ENCODE peak calls at places on chromosomes 5 and 9, in ten cellular contexts. D is keratinocyte; S is endothelial cell; U is D721Med; Y is NCI-H1092; B is M059J; E is stimulated activated CD4-positive, alpha-beta T cell treated with anti-CD3 and anti-CD28 coated beads, Interleukin-1b, Interleukin-23, amount 100 ng/mL, for 24 hours; N is HuH-7; T is iris pigment epithelial cell; F is psoas muscle. M is an unnamed sample.

GRCh38 chr9:27204578-27204977 is 92.4 kb downstream of the EQTN start:
- DNase-seq in E (no peak), F (no peak), U (no peak), B (peak; percentile 86), S (no peak), Y (no peak), N (no peak), T (peak; percentile 75), D (no peak), M (no peak)

GRCh38 chr5:160183075-160183474 is 46.2 kb upstream of the FABP6 start:
- DNase-seq in D (no peak), E (no peak), S (no peak), T (no peak), B (peak; percentile 60), N (no peak), F (no peak), Y (no peak), U (no peak), M (no peak)

GRCh38 chr5:526456-527088 is 2.3 kb upstream of the SLC9A3 start:
- DNase-seq in T (no peak), Y (no peak), S (no peak), F (no peak), N (no peak), E (no peak), D (no peak), U (no peak), B (no peak), M (no peak)

GRCh38 chr9:113920872-113921271 is 44.8 kb downstream of the ZNF618 start:
- DNase-seq in B (no peak), N (no peak), D (no peak), F (no peak), S (no peak), E (no peak), U (no peak), T (no peak), Y (no peak), M (no peak)

GRCh38 chr5:178376906-178377582 is 144.4 kb upstream of the PHYKPL start:
- DNase-seq in S (no peak), F (no peak), N (no peak), T (no peak), B (no peak), E (no peak), U (no peak), D (no peak), Y (no peak), M (no peak)

GRCh38 chr9:107737987-107738743 is 248.6 kb upstream of the KLF4 start:
- DNase-seq in F (peak; percentile 79), T (peak; percentile 72), S (no peak), Y (peak; percentile 18), U (no peak), E (no peak), D (peak; percentile 38), N (no peak), B (peak; percentile 71), M (no peak)

GRCh38 chr5:36691993-36692392 is 85.6 kb downstream of the SLC1A3 start:
- DNase-seq in U (no peak), T (no peak), D (no peak), Y (no peak), N (no peak), S (no peak), B (no peak), E (no peak), F (peak; percentile 14), M (peak; percentile 74)

GRCh38 chr9:123561055-123561454 is 205.1 kb downstream of the CRB2 start:
- DNase-seq in U (no peak), E (no peak), Y (peak; percentile 63), S (no peak), D (no peak), T (no peak), F (no peak), N (no peak), B (no peak), M (no peak)

GRCh38 chr9:5185220-5185840 is at the start of gene INSL6:
- DNase-seq in T (no peak), Y (no peak), D (no peak), B (no peak), S (no peak), E (no peak), U (no peak), N (no peak), F (no peak), M (no peak)

GRCh38 chr5:115844321-115844817 is 2.6 kb downstream of the AP3S1 start:
- DNase-seq in B (no peak), S (no peak), D (no peak), N (no peak), E (no peak), U (no peak), Y (no peak), F (no peak), T (no peak), M (no peak)

GRCh38 chr5:18772475-18772874 is 1138.2 kb downstream of the TAF11L14 start:
- DNase-seq in B (peak; percentile 69), D (peak; percentile 19), F (no peak), U (no peak), N (no peak), E (no peak), Y (no peak), T (peak; percentile 18), S (no peak), M (no peak)

GRCh38 chr5:150511641-150512367 is 3.9 kb downstream of the NDST1 start:
- DNase-seq in B (no peak), E (no peak), Y (no peak), S (peak; percentile 46), U (no peak), N (no peak), D (no peak), F (peak; percentile 38), T (peak; percentile 63), M (no peak)

GRCh38 chr9:127612993-127613954 is 1.2 kb downstream of the STXBP1 start:
- DNase-seq in S (peak; percentile 65), B (peak; percentile 85), N (peak; percentile 72), Y (peak; percentile 16), U (no peak), T (peak; percentile 73), D (no peak), F (peak; percentile 78), E (peak; percentile 25), M (peak; percentile 86)

GRCh38 chr5:125311743-125312142 is 565.3 kb upstream of the ZNF608 start:
- DNase-seq in B (peak; percentile 85), N (no peak), S (no peak), Y (no peak), E (no peak), F (no peak), D (peak; percentile 48), U (no peak), T (peak; percentile 74), M (no peak)

GRCh38 chr5:142859037-142859436 is 88.9 kb downstream of the ARHGAP26 start:
- DNase-seq in B (no peak), S (no peak), E (no peak), N (no peak), Y (no peak), U (no peak), F (no peak), T (no peak), D (no peak), M (no peak)

GRCh38 chr5:58317808-58318207 is 142.1 kb downstream of the PLK2 start:
- DNase-seq in S (no peak), D (no peak), N (no peak), U (no peak), E (no peak), Y (no peak), T (no peak), B (peak; percentile 21), F (no peak), M (no peak)

GRCh38 chr9:14158911-14159310 is 155.0 kb downstream of the NFIB start:
- DNase-seq in Y (no peak), F (no peak), S (no peak), U (no peak), D (peak; percentile 38), T (peak; percentile 77), N (no peak), B (peak; percentile 34), E (no peak), M (no peak)

GRCh38 chr5:1867815-1868143 is 14.9 kb downstream of the IRX4 start:
- DNase-seq in N (no peak), B (no peak), F (no peak), S (no peak), Y (no peak), D (no peak), U (no peak), T (no peak), E (no peak), M (no peak)

GRCh38 chr9:88678008-88678407 is 143.0 kb downstream of the NXNL2 start:
- DNase-seq in S (no peak), N (no peak), E (no peak), Y (no peak), B (no peak), T (no peak), D (no peak), U (no peak), F (no peak), M (no peak)

GRCh38 chr9:5951686-5952211 is 61.1 kb downstream of the MLANA start:
- DNase-seq in F (no peak), S (no peak), N (no peak), B (peak; percentile 77), U (no peak), Y (no peak), D (no peak), T (peak; percentile 86), E (no peak), M (no peak)

GRCh38 chr5:12292610-12293204 is 388.5 kb upstream of the CTNND2 start:
- DNase-seq in D (no peak), Y (no peak), F (no peak), U (no peak), T (peak; percentile 4), B (peak; percentile 45), N (peak; percentile 4), E (no peak), S (peak; percentile 16), M (no peak)

GRCh38 chr9:119763260-119763659 is 394.0 kb upstream of the BRINP1 start:
- DNase-seq in D (no peak), F (no peak), B (no peak), E (no peak), U (no peak), N (no peak), Y (no peak), T (no peak), S (no peak), M (no peak)

GRCh38 chr5:112653638-112654037 is 84.0 kb upstream of the APC start:
- DNase-seq in U (no peak), N (no peak), B (no peak), D (no peak), Y (no peak), F (no peak), E (no peak), T (no peak), S (no peak), M (no peak)

GRCh38 chr5:78367318-78367991 is 7.0 kb downstream of the SCAMP1 start:
- DNase-seq in B (no peak), F (no peak), T (no peak), U (no peak), E (no peak), N (no peak), Y (no peak), S (no peak), D (no peak), M (no peak)

GRCh38 chr9:135254176-135255032 is 166.9 kb downstream of the OLFM1 start:
- DNase-seq in F (peak; percentile 16), U (no peak), D (no peak), S (no peak), E (no peak), Y (no peak), T (no peak), B (no peak), N (no peak), M (peak; percentile 74)

GRCh38 chr5:15425802-15426201 is 74.2 kb upstream of the FBXL7 start:
- DNase-seq in T (peak; percentile 35), E (no peak), D (no peak), Y (no peak), S (no peak), B (no peak), N (no peak), F (no peak), U (no peak), M (no peak)

GRCh38 chr5:72427488-72428437 is 79.4 kb downstream of the ZNF366 start:
- DNase-seq in T (peak; percentile 88), D (no peak), B (peak; percentile 57), S (no peak), Y (no peak), N (no peak), U (no peak), E (no peak), F (no peak), M (no peak)

GRCh38 chr5:1511037-1511436 is 12.7 kb downstream of the LPCAT1 start:
- DNase-seq in N (no peak), D (no peak), T (no peak), Y (no peak), U (no peak), F (peak; percentile 8), S (no peak), E (no peak), B (no peak), M (peak; percentile 46)